ENCODE peak calls at places on chromosomes 1 and 21, in eight cellular contexts. A, H, X, G, W, E, B and I are unnamed samples. For H3K27me3, the result is how much of the 10 kb centered on the place peaks cover.

GRCh38 chr1:5973771-5974170 is 18.5 kb downstream of the NPHP4 start:
- DNase-seq in A (no peak), H (no peak), X (peak), G (no peak), W (no peak), E (peak), B (peak), I (peak)

GRCh38 chr1:213256438-213257087 is 205.5 kb downstream of the RPS6KC1 start:
- DNase-seq in A (no peak), H (no peak), X (no peak), G (no peak), W (peak), E (no peak), B (no peak), I (no peak)

GRCh38 chr1:80248886-80249285 is 1242.4 kb upstream of the ADGRL4 start:
- DNase-seq in A (no peak), H (no peak), X (no peak), G (no peak), W (no peak), E (no peak), B (no peak), I (no peak)

GRCh38 chr1:228276361-228276831 is 68.6 kb downstream of the OBSCN start:
- DNase-seq in A (peak), H (no peak), X (peak), G (no peak), W (no peak), E (no peak), B (peak), I (no peak)

GRCh38 chr21:42684109-42684916 is 30.9 kb downstream of the PDE9A start:
- DNase-seq in A (no peak), H (peak), X (no peak), G (no peak), W (no peak), E (no peak), B (peak), I (peak)

GRCh38 chr1:155307247-155307740 is 1.4 kb upstream of the FDPS start:
- DNase-seq in A (no peak), H (no peak), X (no peak), G (no peak), W (peak), E (peak), B (no peak), I (no peak)

GRCh38 chr1:96130432-96130831 is 591.2 kb upstream of the PTBP2 start:
- DNase-seq in A (no peak), H (no peak), X (no peak), G (no peak), W (no peak), E (no peak), B (no peak), I (no peak)

GRCh38 chr1:9198538-9199361 is 35.8 kb upstream of the H6PD start:
- DNase-seq in A (peak), H (no peak), X (peak), G (no peak), W (peak), E (peak), B (no peak), I (no peak)

GRCh38 chr21:42857216-42857615 is 22.1 kb downstream of the WDR4 start:
- DNase-seq in A (no peak), H (no peak), X (no peak), G (no peak), W (no peak), E (no peak), B (no peak), I (no peak)

GRCh38 chr1:146039844-146040194 is 18.3 kb upstream of the HJV start:
- DNase-seq in A (no peak), H (no peak), X (no peak), G (no peak), W (no peak), E (no peak), B (no peak), I (no peak)

GRCh38 chr1:13646533-13646932 is 53.5 kb upstream of the PRDM2 start:
- DNase-seq in A (no peak), H (no peak), X (no peak), G (no peak), W (no peak), E (no peak), B (no peak), I (no peak)

GRCh38 chr1:226211181-226211580 is 12.3 kb upstream of the MIXL1 start:
- DNase-seq in A (no peak), H (no peak), X (no peak), G (no peak), W (no peak), E (no peak), B (no peak), I (no peak)

GRCh38 chr1:111201275-111202090 is 1.0 kb upstream of the DENND2D start:
- DNase-seq in A (peak), H (no peak), X (no peak), G (no peak), W (no peak), E (no peak), B (no peak), I (no peak)
- H3K27ac ChIP-seq in A (peak), H (no peak), X (no peak), G (no peak), W (no peak), E (no peak), B (no peak), I (peak)

GRCh38 chr1:165235777-165236285 is 120.7 kb downstream of the LMX1A start:
- DNase-seq in A (peak), H (no peak), X (no peak), G (no peak), W (peak), E (peak), B (no peak), I (no peak)
- H3K27me3 ChIP-seq in A (under half), H (half or more), X (under half), G (under half), W (half or more), E (under half), B (under half), I (half or more)

GRCh38 chr1:206903687-206904086 is 6.4 kb downstream of the IL24 start:
- DNase-seq in A (no peak), H (no peak), X (no peak), G (no peak), W (no peak), E (no peak), B (no peak), I (no peak)

GRCh38 chr1:206907304-206907991 is 10.2 kb downstream of the IL24 start:
- DNase-seq in A (peak), H (no peak), X (peak), G (no peak), W (peak), E (peak), B (no peak), I (no peak)

GRCh38 chr1:206908038-206908437 is 10.8 kb downstream of the IL24 start:
- DNase-seq in A (no peak), H (no peak), X (peak), G (no peak), W (no peak), E (no peak), B (no peak), I (no peak)

GRCh38 chr1:206904423-206905142 is 7.3 kb downstream of the IL24 start:
- DNase-seq in A (no peak), H (no peak), X (peak), G (no peak), W (no peak), E (no peak), B (no peak), I (no peak)

DNA sequence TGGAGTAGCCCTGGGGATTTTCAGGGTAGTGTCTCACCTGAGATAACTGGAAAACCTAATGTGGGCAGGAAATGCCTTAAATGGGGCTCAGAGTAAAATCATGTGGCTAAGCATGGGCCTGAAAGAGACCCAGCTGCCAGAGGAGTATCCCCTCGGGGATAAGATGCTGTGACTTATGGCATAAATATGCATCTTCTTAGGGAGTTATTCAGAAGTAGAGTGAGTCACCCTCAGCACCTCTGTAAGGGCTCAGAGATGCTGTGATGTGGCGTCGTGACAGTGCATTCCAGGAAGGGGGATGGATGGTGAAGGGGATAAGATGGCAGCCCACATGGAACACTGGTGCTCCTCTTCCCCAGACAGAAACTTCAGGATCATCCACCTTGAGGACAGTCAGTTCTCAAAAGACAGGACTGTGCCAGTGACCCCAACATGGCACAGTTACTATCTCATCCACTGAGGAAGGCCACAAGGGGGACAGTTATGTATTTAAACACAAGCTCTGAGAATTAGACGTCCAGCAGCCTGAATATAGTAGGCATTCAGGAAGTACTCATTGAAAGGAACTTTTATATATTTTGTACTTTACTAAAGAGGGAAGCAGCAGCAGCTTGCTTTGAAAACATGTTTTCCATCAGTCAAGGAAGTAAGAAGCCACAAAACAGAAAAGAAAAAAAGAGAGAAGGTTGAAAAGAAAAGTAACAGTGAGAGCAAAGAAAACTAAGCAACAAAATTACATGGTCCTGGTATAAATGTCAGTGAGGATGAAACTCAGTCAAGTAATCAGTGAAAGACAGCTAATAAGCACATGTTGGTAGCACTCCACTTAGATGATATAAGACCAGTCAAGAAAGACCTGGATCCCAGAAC is 8.3 kb downstream of the IL24 start:
- DNase-seq in A (no peak), H (peak), X (peak), G (no peak), W (no peak), E (no peak), B (no peak), I (no peak)
- TF ChIP-seq CTCF in A (no peak), H (no peak), X (no peak), G (no peak), W (no peak), E (no peak), B (no peak), I (no peak)

GRCh38 chr21:46184625-46185555 is 631 bp upstream of the SPATC1L start:
- DNase-seq in A (peak), H (peak), X (peak), G (peak), W (peak), E (peak), B (peak), I (peak)

GRCh38 chr21:46187814-46188213 is 3.6 kb upstream of the SPATC1L start:
- DNase-seq in A (no peak), H (no peak), X (no peak), G (no peak), W (no peak), E (no peak), B (no peak), I (no peak)

GRCh38 chr21:46187251-46187650 is 3.0 kb upstream of the SPATC1L start:
- DNase-seq in A (no peak), H (no peak), X (no peak), G (no peak), W (no peak), E (no peak), B (no peak), I (no peak)

GRCh38 chr21:46183910-46184624 is at the start of gene SPATC1L:
- DNase-seq in A (peak), H (no peak), X (peak), G (peak), W (peak), E (peak), B (peak), I (peak)

GRCh38 chr21:46185717-46186116 is 1.5 kb upstream of the SPATC1L start:
- DNase-seq in A (no peak), H (no peak), X (no peak), G (no peak), W (no peak), E (no peak), B (no peak), I (no peak)
- H3K27ac ChIP-seq in A (no peak), H (peak), X (peak), G (peak), W (no peak), E (no peak), B (peak), I (no peak)